ENCODE peak calls at places on chromosomes 13 and 19, in nine cellular contexts. Q, N, T, C, U, J, A, E and W are unnamed samples.

GRCh38 chr13:46546084-46546786 is 6.7 kb upstream of the LRCH1 start:
- DNase-seq in A (no peak), J (no peak), C (no peak), Q (no peak), T (no peak), E (no peak), U (no peak), N (no peak), W (no peak)

GRCh38 chr13:74406439-74406838 is 272.2 kb upstream of the KLF12 start:
- DNase-seq in J (no peak), Q (no peak), E (no peak), T (no peak), N (no peak), C (no peak), A (no peak), U (no peak), W (no peak)

GRCh38 chr13:94712287-94712811 is at the start of gene SOX21:
- DNase-seq in U (no peak), E (no peak), N (no peak), A (no peak), T (no peak), C (no peak), J (no peak), Q (peak; percentile 68), W (no peak)

GRCh38 chr19:46144756-46145155 is 3.3 kb upstream of the IGFL2 start:
- DNase-seq in U (no peak), J (no peak), N (peak; percentile 72), E (no peak), T (no peak), A (no peak), Q (no peak), C (no peak), W (no peak)

GRCh38 chr13:97226788-97227627 is 4.9 kb downstream of the MBNL2 start:
- DNase-seq in Q (peak; percentile 80), C (no peak), N (peak; percentile 74), J (no peak), E (no peak), U (no peak), A (no peak), T (no peak), W (no peak)

GRCh38 chr19:20482721-20483120 is 82.9 kb downstream of the ZNF737 start:
- DNase-seq in E (no peak), N (no peak), A (no peak), Q (peak; percentile 57), T (no peak), U (no peak), J (no peak), C (no peak), W (no peak)

GRCh38 chr19:14432817-14433453 is at the start of gene PKN1:
- DNase-seq in U (no peak), E (no peak), T (peak; percentile 8), J (peak; percentile 71), A (peak; percentile 48), N (peak; percentile 52), C (no peak), Q (peak; percentile 88), W (no peak)

GRCh38 chr19:54030895-54031586 is 32.7 kb downstream of the VSTM1 start:
- DNase-seq in N (no peak), J (no peak), Q (peak; percentile 71), C (no peak), A (no peak), U (no peak), E (no peak), T (no peak), W (no peak)

GRCh38 chr19:28456264-28456663 is 756.7 kb downstream of the UQCRFS1 start:
- DNase-seq in U (no peak), N (no peak), T (no peak), A (no peak), Q (no peak), E (no peak), C (no peak), J (no peak), W (no peak)

GRCh38 chr19:40688987-40689338 is 1.5 kb downstream of the NUMBL start:
- DNase-seq in J (no peak), Q (no peak), E (no peak), A (no peak), N (no peak), U (no peak), T (no peak), C (no peak), W (no peak)
- H3K4me3 ChIP-seq in J (peak overlapping the region; percentile 72), Q (peak overlapping the region; percentile 78), E (no peak overlapping the region), A (peak overlapping the region; percentile 88), N (peak overlapping the region; percentile 53), U (peak overlapping the region; percentile 86), T (peak overlapping the region; percentile 95), C (peak overlapping the region; percentile 95), W (peak overlapping the region; percentile 79)

DNA sequence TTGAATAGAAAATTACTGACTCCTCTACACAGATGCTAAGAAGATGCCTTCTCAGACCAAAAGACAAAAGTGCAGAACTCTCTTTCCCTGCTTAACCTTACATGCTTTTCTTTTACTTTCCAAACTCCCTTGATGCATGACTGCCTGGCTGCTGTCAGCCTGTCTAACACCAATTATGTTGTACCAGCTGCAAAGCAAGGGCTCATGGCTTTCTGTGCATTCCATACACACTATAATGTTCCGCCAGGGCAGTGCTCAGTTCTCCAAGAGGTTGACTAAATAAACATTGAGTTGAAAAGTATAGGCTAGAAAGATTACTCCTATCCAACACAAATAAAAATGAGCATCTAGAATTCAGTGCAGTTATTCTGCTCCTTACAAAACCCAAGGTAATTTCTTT is 330.4 kb upstream of the NBEA start:
- DNase-seq in E (no peak), U (no peak), C (no peak), Q (no peak), J (no peak), N (no peak), A (no peak), T (peak; percentile 22), W (no peak)
- H3K4me3 ChIP-seq in E (no peak overlapping the region), U (no peak overlapping the region), C (no peak overlapping the region), Q (no peak overlapping the region), J (no peak overlapping the region), N (no peak overlapping the region), A (no peak overlapping the region), T (no peak overlapping the region), W (no peak overlapping the region)

GRCh38 chr13:76991796-76992547 is at the start of gene CLN5:
- DNase-seq in N (peak; percentile 93), U (peak; percentile 73), J (peak; percentile 95), Q (peak; percentile 96), C (peak; percentile 67), A (peak; percentile 91), E (peak; percentile 97), T (peak; percentile 93), W (no peak)

GRCh38 chr13:76992548-76993001 is 694 bp downstream of the CLN5 start:
- DNase-seq in A (peak; percentile 27), C (no peak), N (peak; percentile 61), Q (peak; percentile 60), U (no peak), E (peak; percentile 52), J (no peak), T (peak; percentile 20), W (no peak)

GRCh38 chr13:76993021-76993420 is 1.1 kb downstream of the CLN5 start:
- DNase-seq in U (no peak), E (no peak), Q (no peak), C (no peak), T (peak; percentile 21), J (no peak), A (no peak), N (no peak), W (no peak)

GRCh38 chr13:76994281-76994680 is 2.4 kb downstream of the CLN5 start:
- DNase-seq in E (no peak), C (no peak), J (no peak), A (no peak), Q (no peak), T (no peak), U (no peak), N (no peak), W (no peak)

GRCh38 chr13:76993473-76993872 is 1.6 kb downstream of the CLN5 start:
- DNase-seq in E (no peak), T (no peak), U (no peak), Q (no peak), N (no peak), J (no peak), A (no peak), C (no peak), W (no peak)
- H3K4me3 ChIP-seq in E (no peak overlapping the region), T (no peak overlapping the region), U (no peak overlapping the region), Q (peak overlapping the region; percentile 77), N (no peak overlapping the region), J (peak overlapping the region; percentile 86), A (peak overlapping the region; percentile 68), C (no peak overlapping the region), W (peak overlapping the region; percentile 98)

GRCh38 chr19:44757735-44758505 is 9.4 kb downstream of the BCL3 start:
- DNase-seq in T (peak; percentile 66), N (no peak), C (no peak), Q (peak; percentile 82), E (peak; percentile 64), U (no peak), A (peak; percentile 67), J (peak; percentile 85), W (no peak)
- H3K4me3 ChIP-seq in T (peak overlapping the region; percentile 51), N (peak overlapping the region; percentile 28), C (peak overlapping the region; percentile 58), Q (peak overlapping the region; percentile 77), E (no peak overlapping the region), U (peak overlapping the region; percentile 61), A (peak overlapping the region; percentile 36), J (peak overlapping the region; percentile 64), W (no peak overlapping the region)

GRCh38 chr19:48724796-48725753 is 5.5 kb upstream of the MAMSTR start:
- DNase-seq in U (no peak), C (peak; percentile 63), J (no peak), A (peak; percentile 80), E (no peak), T (peak; percentile 90), N (peak; percentile 66), Q (peak; percentile 92), W (peak; percentile 94)

GRCh38 chr19:48734625-48735024 is 5.8 kb downstream of the RASIP1 start:
- DNase-seq in J (no peak), E (no peak), Q (no peak), T (no peak), A (no peak), U (no peak), C (no peak), N (no peak), W (no peak)

GRCh38 chr19:48731452-48731851 is 9.0 kb downstream of the RASIP1 start:
- DNase-seq in A (no peak), C (no peak), Q (no peak), E (no peak), U (no peak), T (no peak), N (no peak), J (no peak), W (no peak)

GRCh38 chr19:48726573-48726972 is 7.0 kb upstream of the MAMSTR start:
- DNase-seq in T (no peak), E (no peak), A (no peak), N (no peak), Q (no peak), C (no peak), U (no peak), J (no peak), W (no peak)

DNA sequence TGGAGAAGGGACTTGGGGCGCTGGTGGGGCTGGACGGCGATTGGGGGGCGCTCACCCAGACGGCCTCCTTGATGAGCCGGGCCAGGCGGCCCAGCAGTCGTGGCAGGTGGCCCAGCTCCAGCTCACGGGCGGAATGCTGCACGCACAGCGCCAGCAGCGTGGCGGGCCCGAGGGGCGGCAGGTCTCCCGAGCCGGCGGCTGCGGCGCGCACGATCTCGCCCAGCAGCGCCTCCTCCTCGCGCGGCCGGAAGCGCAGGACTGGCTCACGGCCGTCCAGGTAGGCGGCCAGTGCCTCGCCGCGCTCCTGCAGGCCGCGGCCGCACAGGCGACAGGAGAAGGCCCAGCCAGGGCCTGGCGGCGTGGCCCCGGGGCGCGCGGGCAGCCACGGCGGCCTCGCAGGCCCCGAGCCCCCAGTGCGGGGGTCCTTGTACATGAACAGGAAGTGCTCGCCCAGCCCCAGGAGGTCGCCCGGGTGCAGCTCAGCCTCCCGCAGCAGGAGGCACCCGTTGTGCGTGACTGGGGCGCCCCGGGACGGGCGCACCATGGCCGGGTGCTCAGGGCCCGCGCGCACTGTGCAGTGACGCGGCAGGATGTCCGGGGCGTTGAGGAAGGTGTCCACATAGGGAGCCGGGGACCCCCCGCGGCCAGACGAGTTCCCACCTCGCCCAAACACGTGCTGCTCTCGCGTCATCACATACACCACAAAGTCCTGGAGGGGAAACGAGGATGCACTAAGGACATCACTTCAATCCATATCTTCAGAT is 9.5 kb upstream of the MAMSTR start:
- DNase-seq in U (no peak), C (no peak), J (no peak), T (no peak), E (no peak), Q (peak; percentile 75), N (no peak), A (no peak), W (no peak)
- H3K4me3 ChIP-seq in U (peak overlapping the region; percentile 27), C (no peak overlapping the region), J (no peak overlapping the region), T (no peak overlapping the region), E (no peak overlapping the region), Q (peak overlapping the region; percentile 64), N (no peak overlapping the region), A (no peak overlapping the region), W (no peak overlapping the region)